ENCODE peak calls at places on chromosomes 16 and 17, in four cellular contexts. R is SK-N-DZ, J is ELR, K is NAMALWA. N is an unnamed sample.

GRCh38 chr16:54266363-54266955 is 20.1 kb downstream of the IRX3 start:
- DNase-seq in K (no peak), R (no peak), J (no peak), N (no peak)

GRCh38 chr17:28944862-28945741 is 6.2 kb downstream of the PHF12 start:
- DNase-seq in J (peak), K (no peak), R (no peak), N (no peak)

GRCh38 chr17:7043195-7043543 is 723 bp downstream of the SLC16A11 start:
- DNase-seq in J (no peak), R (no peak), K (no peak), N (no peak)

GRCh38 chr17:50107790-50108414 is 12.8 kb downstream of the PDK2 start:
- DNase-seq in R (no peak), K (no peak), J (peak), N (no peak)

GRCh38 chr17:61474934-61475333 is 22.7 kb downstream of the TBX4 start:
- DNase-seq in R (no peak), J (no peak), K (no peak), N (no peak)

GRCh38 chr17:22467720-22468119 is 775.4 kb downstream of the KCNJ18 start:
- DNase-seq in J (no peak), R (no peak), K (no peak), N (no peak)

GRCh38 chr16:57041182-57042156 is 50.9 kb upstream of the CPNE2 start:
- DNase-seq in J (no peak), R (no peak), K (peak), N (no peak)

GRCh38 chr17:78977992-78978973 is 1.4 kb downstream of the LGALS3BP start:
- DNase-seq in K (no peak), R (no peak), J (no peak), N (no peak)

GRCh38 chr17:7177954-7178477 is 1.2 kb downstream of the ASGR1 start:
- DNase-seq in R (no peak), K (no peak), J (peak), N (no peak)

N was measured in BE2C.